ENCODE peak calls at places on chromosomes 11 and 22, in ten cellular contexts. D is endothelial cell of umbilical vein, K is DND-41, H is ovary, N is neural progenitor cell, W is dorsolateral prefrontal cortex, O is neuronal stem cell, T is cardiac muscle cell, P is esophagus squamous epithelium, B is stomach. E is an unnamed sample.

GRCh38 chr22:45263790-45264269 is 20.9 kb upstream of the UPK3A start:
- DNase-seq in D (peak; percentile 61), K (no peak), H (peak; percentile 54), N (peak; percentile 80), W (peak; percentile 50), O (no peak), T (peak; percentile 90), P (no peak), B (peak; percentile 78), E (no peak)

GRCh38 chr11:31233425-31233824 is 136.1 kb downstream of the DCDC1 start:
- DNase-seq in D (no peak), K (no peak), H (no peak), N (no peak), W (no peak), O (no peak), T (peak; percentile 3), P (no peak), B (no peak), E (no peak)

GRCh38 chr22:45877651-45878050 is 99.3 kb downstream of the WNT7B start:
- DNase-seq in D (no peak), K (no peak), H (peak; percentile 4), N (no peak), W (peak; percentile 10), O (no peak), T (no peak), P (no peak), B (peak; percentile 21), E (no peak)

GRCh38 chr11:134025086-134025437 is 43.8 kb upstream of the JAM3 start:
- DNase-seq in D (no peak), K (no peak), H (no peak), N (no peak), W (peak; percentile 57), O (no peak), T (no peak), P (no peak), B (no peak), E (no peak)

GRCh38 chr11:60970369-60970774 is 1.1 kb upstream of the CD6 start:
- DNase-seq in D (peak; percentile 36), K (peak; percentile 65), H (peak; percentile 61), N (peak; percentile 68), W (peak; percentile 42), O (no peak), T (peak; percentile 56), P (no peak), B (peak; percentile 79), E (peak; percentile 61)

GRCh38 chr11:7246179-7246578 is 5.5 kb upstream of the SYT9 start:
- DNase-seq in D (no peak), K (no peak), H (no peak), N (no peak), W (no peak), O (no peak), T (no peak), P (no peak), B (no peak), E (no peak)

GRCh38 chr11:69048056-69048717 is 545 bp upstream of the TPCN2 start:
- DNase-seq in D (no peak), K (no peak), H (no peak), N (no peak), W (no peak), O (no peak), T (peak; percentile 10), P (no peak), B (no peak), E (no peak)

GRCh38 chr11:79466411-79466810 is 25.6 kb upstream of the TENM4 start:
- DNase-seq in D (no peak), K (no peak), H (no peak), N (no peak), W (no peak), O (no peak), T (peak; percentile 50), P (no peak), B (no peak), E (no peak)

GRCh38 chr11:27217948-27218410 is 145.0 kb downstream of the CCDC34 start:
- DNase-seq in D (no peak), K (no peak), H (no peak), N (no peak), W (no peak), O (no peak), T (peak; percentile 72), P (no peak), B (no peak), E (no peak)

GRCh38 chr11:27215471-27216267 is 147.3 kb downstream of the CCDC34 start:
- DNase-seq in D (peak; percentile 88), K (no peak), H (peak; percentile 61), N (no peak), W (no peak), O (no peak), T (no peak), P (no peak), B (peak; percentile 33), E (no peak)

GRCh38 chr11:27216268-27217149 is 146.5 kb downstream of the CCDC34 start:
- DNase-seq in D (peak; percentile 90), K (no peak), H (peak; percentile 89), N (no peak), W (no peak), O (no peak), T (peak; percentile 85), P (no peak), B (no peak), E (no peak)

GRCh38 chr11:27218498-27219038 is 144.4 kb downstream of the CCDC34 start:
- DNase-seq in D (no peak), K (no peak), H (no peak), N (no peak), W (no peak), O (no peak), T (peak; percentile 53), P (no peak), B (no peak), E (no peak)

DNA sequence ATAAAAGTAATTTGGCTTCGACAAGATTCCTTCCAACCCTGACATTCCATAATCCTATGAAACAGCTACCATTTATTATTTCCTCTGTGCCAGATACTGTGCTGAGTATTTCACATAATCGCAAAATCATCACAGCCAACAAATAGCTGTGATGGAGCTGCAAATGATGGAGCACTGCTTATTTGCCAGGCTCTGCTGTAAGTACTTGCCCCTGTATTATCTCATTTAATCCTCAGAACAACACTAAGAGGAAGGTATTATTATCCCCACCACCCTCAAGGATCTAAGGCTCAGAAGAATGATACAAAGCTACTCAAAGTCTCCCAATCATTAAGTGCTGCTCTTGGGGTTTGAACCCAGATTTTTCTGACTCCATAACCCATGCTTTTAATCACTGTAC is 145.5 kb downstream of the CCDC34 start:
- DNase-seq in D (no peak), K (no peak), H (no peak), N (no peak), W (no peak), O (no peak), T (no peak), P (no peak), B (no peak), E (no peak)
- H3K27ac ChIP-seq in D (no peak overlapping the region), K (no peak overlapping the region), H (peak overlapping the region; percentile 79), N (no peak overlapping the region), W (no peak overlapping the region), O (no peak overlapping the region), T (no peak overlapping the region), P (no peak overlapping the region), B (no peak overlapping the region), E (no peak overlapping the region)

GRCh38 chr11:72012897-72013721 is 14.4 kb downstream of the IL18BP start:
- DNase-seq in D (no peak), K (no peak), H (peak; percentile 74), N (no peak), W (no peak), O (no peak), T (peak; percentile 31), P (no peak), B (peak; percentile 85), E (peak; percentile 73)

GRCh38 chr11:72014761-72015320 is 16.1 kb downstream of the IL18BP start:
- DNase-seq in D (no peak), K (no peak), H (no peak), N (no peak), W (no peak), O (no peak), T (no peak), P (no peak), B (no peak), E (no peak)

GRCh38 chr11:72010529-72011233 is 12.0 kb downstream of the IL18BP start:
- DNase-seq in D (no peak), K (no peak), H (no peak), N (no peak), W (no peak), O (no peak), T (no peak), P (no peak), B (no peak), E (no peak)

GRCh38 chr11:72013765-72014711 is 15.3 kb downstream of the IL18BP start:
- DNase-seq in D (no peak), K (no peak), H (no peak), N (no peak), W (no peak), O (no peak), T (peak; percentile 26), P (no peak), B (no peak), E (no peak)

GRCh38 chr11:72012091-72012630 is 13.5 kb downstream of the IL18BP start:
- DNase-seq in D (no peak), K (no peak), H (no peak), N (no peak), W (no peak), O (no peak), T (no peak), P (no peak), B (no peak), E (no peak)
- H3K27ac ChIP-seq in D (no peak overlapping the region), K (no peak overlapping the region), H (no peak overlapping the region), N (no peak overlapping the region), W (peak overlapping the region; percentile 77), O (no peak overlapping the region), T (no peak overlapping the region), P (peak overlapping the region; percentile 65), B (no peak overlapping the region), E (no peak overlapping the region)

DNA sequence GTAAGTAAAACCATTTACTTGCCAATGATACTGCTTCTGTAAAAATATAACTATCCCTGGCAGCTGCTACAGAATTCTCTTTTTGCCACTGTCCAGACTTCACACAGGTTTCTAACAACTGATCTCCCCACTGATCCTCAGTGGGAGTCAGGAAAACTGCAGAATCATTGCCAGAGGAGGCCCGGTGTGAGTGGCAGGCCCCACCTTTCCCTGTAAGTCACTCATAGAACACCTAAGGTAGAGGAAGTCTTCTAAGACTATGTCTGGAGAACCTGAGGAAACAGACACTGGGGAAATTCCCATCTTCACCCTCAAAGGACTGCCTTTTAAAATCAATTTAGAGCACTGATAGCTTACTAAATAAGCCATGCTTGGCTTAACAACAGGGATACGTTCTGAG is 66.3 kb downstream of the ZC3H12C start:
- DNase-seq in D (no peak), K (no peak), H (no peak), N (no peak), W (no peak), O (no peak), T (no peak), P (no peak), B (no peak), E (no peak)
- H3K27ac ChIP-seq in D (no peak overlapping the region), K (no peak overlapping the region), H (no peak overlapping the region), N (no peak overlapping the region), W (no peak overlapping the region), O (no peak overlapping the region), T (no peak overlapping the region), P (no peak overlapping the region), B (no peak overlapping the region), E (no peak overlapping the region)

DNA sequence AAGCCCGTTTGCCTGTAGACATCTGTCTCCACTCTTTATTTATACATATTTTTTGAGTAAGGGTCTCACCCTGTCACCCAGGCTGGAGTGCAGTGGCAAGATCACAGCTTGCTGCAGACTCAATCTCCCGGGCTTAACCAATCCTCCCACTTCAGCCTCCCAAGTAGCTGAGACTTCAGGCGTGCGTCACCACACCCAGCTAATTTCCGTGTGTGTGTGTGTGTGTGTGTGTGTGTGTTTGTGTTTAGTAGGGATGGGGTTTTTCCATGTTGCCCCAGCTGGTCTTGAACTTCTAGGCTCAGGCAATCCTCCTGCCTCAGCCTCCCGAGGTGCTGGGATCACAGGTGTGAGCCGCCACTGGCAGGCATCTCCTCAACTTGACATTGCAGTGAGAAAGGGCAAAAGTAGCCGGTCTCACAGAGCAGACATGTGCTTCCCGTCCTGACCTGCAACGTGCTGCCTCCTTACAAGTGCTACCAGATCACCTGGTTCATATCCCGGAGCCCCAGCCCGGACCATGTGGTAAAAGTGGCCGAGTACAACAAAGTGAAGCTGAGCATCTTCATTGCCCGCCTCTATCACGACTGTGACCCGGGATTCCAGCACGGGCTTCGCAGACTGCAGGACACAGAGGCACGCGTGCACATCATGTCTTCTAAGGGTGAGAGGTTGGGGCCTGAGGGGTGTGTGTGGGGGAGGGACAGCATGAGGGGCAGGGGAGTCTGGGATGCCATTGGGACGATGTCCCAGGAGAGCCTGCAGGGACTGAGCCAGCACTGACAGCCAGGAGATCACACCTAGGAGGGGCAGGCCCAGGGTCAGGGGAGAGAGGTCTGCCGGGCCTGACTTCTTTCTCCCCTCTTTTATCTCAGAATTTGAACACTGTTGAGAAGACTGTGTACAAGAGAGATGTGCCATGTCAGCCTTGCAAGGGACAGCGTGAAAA is 5.6 kb upstream of the APOBEC3H start:
- DNase-seq in D (no peak), K (no peak), H (no peak), N (no peak), W (no peak), O (no peak), T (no peak), P (no peak), B (no peak), E (no peak)
- H3K27ac ChIP-seq in D (no peak overlapping the region), K (no peak overlapping the region), H (no peak overlapping the region), N (no peak overlapping the region), W (no peak overlapping the region), O (no peak overlapping the region), T (no peak overlapping the region), P (no peak overlapping the region), B (peak overlapping the region; percentile 58), E (peak overlapping the region; percentile 82)

E was measured in small intestine.